ENCODE peak calls at places on chromosomes 6 and 20, in five cellular contexts. One of them, this sample, is unnamed.

GRCh38 chr20:24742989-24743388 is 206.1 kb upstream of the CST7 start:
- DNase-seq in K562: no peak
- DNase-seq in GM12878: no peak
- DNase-seq in H1: no peak
- DNase-seq in HepG2: no peak
- DNase-seq in this sample: no peak

GRCh38 chr6:27720607-27721580 is 191.3 kb downstream of the OR2B2 start:
- DNase-seq in H1: peak
- DNase-seq in K562: peak
- DNase-seq in GM12878: no peak
- DNase-seq in HepG2: peak
- DNase-seq in this sample: peak

GRCh38 chr20:30281584-30282197 is 975.8 kb upstream of the DEFB115 start:
- DNase-seq in HepG2: no peak
- DNase-seq in GM12878: no peak
- DNase-seq in H1: no peak
- DNase-seq in K562: no peak
- DNase-seq in this sample: no peak

GRCh38 chr6:142842423-142843261 is 102.3 kb downstream of the HIVEP2 start:
- DNase-seq in HepG2: peak
- DNase-seq in GM12878: peak
- DNase-seq in H1: no peak
- DNase-seq in K562: no peak
- DNase-seq in this sample: no peak

GRCh38 chr6:149951096-149951495 is 9.3 kb downstream of the ULBP2 start:
- DNase-seq in HepG2: no peak
- DNase-seq in GM12878: no peak
- DNase-seq in K562: no peak
- DNase-seq in H1: no peak
- DNase-seq in this sample: no peak

GRCh38 chr20:58197185-58197469 is 31.3 kb downstream of the ANKRD60 start:
- DNase-seq in H1: no peak
- DNase-seq in HepG2: no peak
- DNase-seq in GM12878: no peak
- DNase-seq in K562: no peak
- DNase-seq in this sample: no peak

GRCh38 chr20:36384022-36384619 is 78.0 kb downstream of the DLGAP4 start:
- DNase-seq in HepG2: peak
- DNase-seq in H1: peak
- DNase-seq in GM12878: no peak
- DNase-seq in K562: peak
- DNase-seq in this sample: peak

GRCh38 chr6:69584536-69584912 is 212.3 kb downstream of the LMBRD1 start:
- DNase-seq in GM12878: no peak
- DNase-seq in HepG2: no peak
- DNase-seq in H1: no peak
- DNase-seq in K562: no peak
- DNase-seq in this sample: no peak

DNA sequence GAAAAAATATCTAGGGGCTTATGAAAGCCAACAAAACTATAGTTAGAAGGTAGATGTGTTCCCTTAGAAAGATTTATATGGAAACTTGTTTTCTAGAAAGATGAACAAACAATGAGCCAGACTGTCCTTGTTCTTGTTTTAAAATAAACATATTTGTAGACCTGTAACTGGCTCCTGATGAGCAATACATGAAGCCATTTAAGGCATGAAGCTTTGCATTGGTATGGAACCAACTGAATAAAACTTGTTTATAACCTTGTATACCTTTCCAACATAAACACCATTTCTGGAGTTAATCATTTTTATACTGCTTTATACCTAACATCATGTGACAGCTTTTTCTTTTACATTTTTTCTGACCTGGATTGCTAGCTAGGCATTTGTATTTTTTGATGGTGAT is 247.8 kb downstream of the PRL start:
- DNase-seq in K562: no peak
- DNase-seq in HepG2: no peak
- DNase-seq in H1: no peak
- DNase-seq in GM12878: no peak
- DNase-seq in this sample: no peak
- TF ChIP-seq SP1 in K562: no peak
- TF ChIP-seq SP1 in HepG2: no peak
- TF ChIP-seq SP1 in H1: no peak
- TF ChIP-seq SP1 in GM12878: no peak
- TF ChIP-seq SP1 in this sample: no peak

GRCh38 chr6:80165143-80165542 is 58.7 kb downstream of the BCKDHB start:
- DNase-seq in H1: no peak
- DNase-seq in HepG2: no peak
- DNase-seq in K562: no peak
- DNase-seq in GM12878: peak
- DNase-seq in this sample: no peak

GRCh38 chr6:80165819-80166218 is 59.3 kb downstream of the BCKDHB start:
- DNase-seq in H1: no peak
- DNase-seq in K562: no peak
- DNase-seq in HepG2: no peak
- DNase-seq in GM12878: no peak
- DNase-seq in this sample: no peak

GRCh38 chr6:80158478-80158989 is 52.1 kb downstream of the BCKDHB start:
- DNase-seq in GM12878: no peak
- DNase-seq in H1: no peak
- DNase-seq in HepG2: no peak
- DNase-seq in K562: no peak
- DNase-seq in this sample: no peak

GRCh38 chr6:80161438-80161837 is 55.0 kb downstream of the BCKDHB start:
- DNase-seq in K562: no peak
- DNase-seq in H1: no peak
- DNase-seq in HepG2: no peak
- DNase-seq in GM12878: no peak
- DNase-seq in this sample: no peak

DNA sequence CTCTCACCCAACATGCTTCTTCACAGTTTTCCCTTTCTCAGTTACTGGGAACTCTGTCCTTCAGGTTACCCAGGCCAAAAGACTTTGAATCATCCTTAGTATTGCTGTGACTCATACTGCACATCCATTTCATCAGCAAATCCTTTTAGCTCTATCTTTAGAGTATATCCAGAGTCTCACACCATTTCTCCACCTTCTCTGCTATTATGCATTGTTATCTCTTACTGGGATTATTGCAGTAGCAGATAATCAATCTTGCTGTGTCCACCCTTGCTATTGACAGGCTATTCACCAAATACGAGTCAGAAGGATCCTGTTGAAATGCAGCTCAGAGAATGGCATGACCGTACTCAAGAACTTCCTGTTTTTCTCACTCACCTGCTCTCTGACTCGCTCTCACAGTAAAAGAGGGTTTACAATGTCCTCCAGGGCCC is 57.3 kb downstream of the BCKDHB start:
- DNase-seq in K562: peak
- DNase-seq in GM12878: peak
- DNase-seq in HepG2: peak
- DNase-seq in H1: no peak
- DNase-seq in this sample: no peak
- TF ChIP-seq MAX in K562: no peak
- TF ChIP-seq MAX in GM12878: no peak
- TF ChIP-seq MAX in HepG2: no peak
- TF ChIP-seq MAX in H1: no peak
- TF ChIP-seq MAX in this sample: no peak

GRCh38 chr6:143984670-143985069 is 23.4 kb downstream of the PLAGL1 start:
- DNase-seq in K562: no peak
- DNase-seq in HepG2: no peak
- DNase-seq in H1: no peak
- DNase-seq in GM12878: no peak
- DNase-seq in this sample: no peak
- TF ChIP-seq ATF2 in K562: no peak
- TF ChIP-seq ATF2 in HepG2: no peak
- TF ChIP-seq ATF2 in H1: no peak
- TF ChIP-seq ATF2 in GM12878: no peak
- TF ChIP-seq ATF2 in this sample: no peak

GRCh38 chr20:49505518-49505917 is 23.1 kb upstream of the KCNB1 start:
- DNase-seq in GM12878: no peak
- DNase-seq in K562: no peak
- DNase-seq in H1: no peak
- DNase-seq in HepG2: no peak
- DNase-seq in this sample: peak
- TF ChIP-seq SP1 in GM12878: no peak
- TF ChIP-seq SP1 in K562: no peak
- TF ChIP-seq SP1 in H1: no peak
- TF ChIP-seq SP1 in HepG2: no peak
- TF ChIP-seq SP1 in this sample: no peak

GRCh38 chr6:123941855-123942254 is 138.2 kb downstream of the NKAIN2 start:
- DNase-seq in GM12878: no peak
- DNase-seq in H1: no peak
- DNase-seq in K562: no peak
- DNase-seq in HepG2: no peak
- DNase-seq in this sample: no peak

GRCh38 chr6:123945386-123945785 is 141.7 kb downstream of the NKAIN2 start:
- DNase-seq in K562: no peak
- DNase-seq in HepG2: no peak
- DNase-seq in H1: no peak
- DNase-seq in GM12878: no peak
- DNase-seq in this sample: no peak

GRCh38 chr6:123940551-123940950 is 136.9 kb downstream of the NKAIN2 start:
- DNase-seq in K562: no peak
- DNase-seq in GM12878: no peak
- DNase-seq in HepG2: no peak
- DNase-seq in H1: no peak
- DNase-seq in this sample: no peak
- TF ChIP-seq MAX in K562: no peak
- TF ChIP-seq MAX in GM12878: no peak
- TF ChIP-seq MAX in HepG2: no peak
- TF ChIP-seq MAX in H1: no peak
- TF ChIP-seq MAX in this sample: no peak

DNA sequence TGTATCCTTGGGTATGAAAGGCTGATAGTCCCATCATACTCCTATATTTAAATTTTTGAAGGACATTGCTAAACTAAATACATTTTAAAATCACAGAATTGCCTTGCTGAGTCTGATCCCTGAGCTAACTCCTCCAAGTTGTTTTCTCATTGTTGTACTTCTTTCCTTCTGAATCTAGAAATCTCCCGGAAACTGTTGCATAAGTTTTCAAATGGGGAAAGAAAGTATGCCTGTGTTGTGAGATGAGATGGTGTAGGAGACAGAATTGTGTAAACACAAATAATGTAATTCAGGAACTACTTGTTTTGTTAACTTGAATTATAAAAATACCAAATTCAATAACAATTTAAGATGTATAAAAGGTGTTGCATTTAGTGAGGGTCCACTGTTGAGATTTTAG is 7.3 kb downstream of the PNRC1 start:
- DNase-seq in H1: no peak
- DNase-seq in HepG2: no peak
- DNase-seq in GM12878: no peak
- DNase-seq in K562: no peak
- DNase-seq in this sample: no peak
- TF ChIP-seq ATF2 in H1: no peak
- TF ChIP-seq ATF2 in HepG2: no peak
- TF ChIP-seq ATF2 in GM12878: no peak
- TF ChIP-seq ATF2 in K562: no peak
- TF ChIP-seq ATF2 in this sample: no peak

GRCh38 chr6:115814907-115815306 is 245.8 kb downstream of the FRK start:
- DNase-seq in GM12878: no peak
- DNase-seq in K562: no peak
- DNase-seq in HepG2: no peak
- DNase-seq in H1: no peak
- DNase-seq in this sample: no peak

DNA sequence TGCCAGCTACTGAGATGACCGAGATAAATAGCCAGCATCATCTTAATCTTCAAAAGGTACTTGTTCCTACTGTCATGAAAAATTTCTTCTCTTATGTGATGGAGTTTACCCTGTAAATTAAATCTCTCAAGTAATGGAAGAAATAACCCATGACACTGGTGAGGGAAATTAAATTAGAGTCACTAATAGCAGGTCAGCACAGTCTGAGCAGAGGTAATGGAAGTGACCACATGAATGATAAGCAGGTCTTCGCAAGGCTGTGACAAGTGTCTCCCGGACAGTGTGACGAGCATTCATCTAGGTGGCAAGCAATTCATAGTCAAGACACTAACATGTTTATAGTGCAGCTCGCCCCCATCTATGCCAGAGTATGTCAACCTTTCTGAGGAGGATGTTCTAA is 249.2 kb downstream of the FRK start:
- DNase-seq in K562: no peak
- DNase-seq in HepG2: no peak
- DNase-seq in GM12878: no peak
- DNase-seq in H1: no peak
- DNase-seq in this sample: no peak
- TF ChIP-seq SP1 in K562: no peak
- TF ChIP-seq SP1 in HepG2: no peak
- TF ChIP-seq SP1 in GM12878: no peak
- TF ChIP-seq SP1 in H1: no peak
- TF ChIP-seq SP1 in this sample: no peak

GRCh38 chr6:169968541-169969270 is 217.3 kb downstream of the ERMARD start:
- DNase-seq in H1: no peak
- DNase-seq in GM12878: no peak
- DNase-seq in K562: no peak
- DNase-seq in HepG2: no peak
- DNase-seq in this sample: no peak
- TF ChIP-seq MAX in H1: no peak
- TF ChIP-seq MAX in GM12878: no peak
- TF ChIP-seq MAX in K562: no peak
- TF ChIP-seq MAX in HepG2: no peak
- TF ChIP-seq MAX in this sample: no peak

GRCh38 chr20:59640267-59640666 is 35.9 kb downstream of the PHACTR3 start:
- DNase-seq in H1: no peak
- DNase-seq in K562: no peak
- DNase-seq in HepG2: no peak
- DNase-seq in GM12878: no peak
- DNase-seq in this sample: no peak
- TF ChIP-seq ATF2 in H1: no peak
- TF ChIP-seq ATF2 in K562: no peak
- TF ChIP-seq ATF2 in HepG2: no peak
- TF ChIP-seq ATF2 in GM12878: no peak
- TF ChIP-seq ATF2 in this sample: no peak

This sample was measured in WTC11.